ENCODE peak calls at places on chromosomes 13 and 19, in four cellular contexts. C, R, P and S are unnamed samples.

GRCh38 chr19:48588670-48589399 is 17.7 kb upstream of the SPACA4 start:
- DNase-seq in C (peak), R (peak), P (no peak), S (peak)

GRCh38 chr19:17025361-17025760 is 1.2 kb downstream of the CPAMD8 start:
- DNase-seq in C (no peak), R (no peak), P (no peak), S (no peak)

GRCh38 chr13:28046981-28047380 is 53.4 kb downstream of the FLT3 start:
- DNase-seq in C (no peak), R (no peak), P (peak), S (no peak)

GRCh38 chr13:51269039-51269438 is 46.8 kb downstream of the FAM124A start:
- DNase-seq in C (no peak), R (no peak), P (no peak), S (no peak)

GRCh38 chr19:51692065-51692915 is 840 bp upstream of the SPACA6 start:
- DNase-seq in C (no peak), R (no peak), P (no peak), S (no peak)

GRCh38 chr19:47019431-47020041 is at the start of gene NPAS1:
- DNase-seq in C (no peak), R (no peak), P (no peak), S (no peak)

GRCh38 chr13:50991624-50992610 is 82.3 kb downstream of the RNASEH2B start:
- DNase-seq in C (no peak), R (peak), P (no peak), S (no peak)

GRCh38 chr19:55923556-55923955 is 8.6 kb downstream of the NLRP13 start:
- DNase-seq in C (no peak), R (no peak), P (no peak), S (no peak)

GRCh38 chr13:48731957-48732569 is 78.3 kb downstream of the CYSLTR2 start:
- DNase-seq in C (peak), R (peak), P (no peak), S (no peak)

GRCh38 chr19:49896863-49897621 is at the start of gene IL4I1:
- DNase-seq in C (peak), R (peak), P (no peak), S (no peak)

GRCh38 chr19:290539-291521 is at the start of gene PLPP2:
- DNase-seq in C (peak), R (peak), P (no peak), S (peak)

GRCh38 chr13:24042710-24043440 is 117.6 kb upstream of the SPATA13 start:
- DNase-seq in C (no peak), R (no peak), P (no peak), S (no peak)

GRCh38 chr13:45276887-45277286 is 64.1 kb downstream of the TPT1 start:
- DNase-seq in C (no peak), R (no peak), P (no peak), S (no peak)

GRCh38 chr13:30373727-30374126 is 48.6 kb upstream of the UBE2L5 start:
- DNase-seq in C (peak), R (peak), P (no peak), S (no peak)

GRCh38 chr13:65855276-65855675 is 1374.9 kb downstream of the PCDH9 start:
- DNase-seq in C (no peak), R (no peak), P (no peak), S (no peak)

GRCh38 chr13:65808061-65808460 is 1422.1 kb downstream of the PCDH9 start:
- DNase-seq in C (no peak), R (no peak), P (peak), S (no peak)